ENCODE peak calls at places on chromosomes 2 and 18, in eight cellular contexts. Y is K562, B is prostate gland, M is lower leg skin, R is tibial artery, K is heart right ventricle, W is left lung, G is epithelial cell of esophagus. Q is an unnamed sample.

GRCh38 chr2:84713441-84713840 is 167.4 kb downstream of the TRABD2A start:
- DNase-seq in Y (no peak), B (no peak), M (no peak), R (no peak), K (no peak), W (no peak), G (no peak), Q (no peak)

GRCh38 chr2:74238879-74239278 is 40.5 kb downstream of the MTHFD2 start:
- DNase-seq in Y (no peak), B (no peak), M (no peak), R (no peak), K (no peak), W (no peak), G (peak), Q (no peak)

GRCh38 chr2:179995735-179996134 is 11.4 kb downstream of the CWC22 start:
- DNase-seq in Y (no peak), B (no peak), M (no peak), R (no peak), K (no peak), W (no peak), G (no peak), Q (no peak)

GRCh38 chr18:4060427-4061281 is 394.5 kb downstream of the DLGAP1 start:
- DNase-seq in Y (no peak), B (no peak), M (no peak), R (no peak), K (no peak), W (no peak), G (no peak), Q (no peak)

GRCh38 chr18:24831871-24832665 is 371.6 kb downstream of the HRH4 start:
- DNase-seq in Y (no peak), B (no peak), M (no peak), R (no peak), K (no peak), W (no peak), G (no peak), Q (peak)

GRCh38 chr2:239406316-239406995 is 5.6 kb upstream of the HDAC4 start:
- DNase-seq in Y (no peak), B (no peak), M (peak), R (peak), K (no peak), W (no peak), G (no peak), Q (no peak)

GRCh38 chr18:79526468-79527460 is 131.0 kb downstream of the NFATC1 start:
- DNase-seq in Y (peak), B (no peak), M (peak), R (peak), K (peak), W (peak), G (no peak), Q (no peak)

GRCh38 chr18:13386891-13387801 is 168.6 kb downstream of the LDLRAD4 start:
- DNase-seq in Y (no peak), B (no peak), M (peak), R (no peak), K (no peak), W (no peak), G (no peak), Q (no peak)

GRCh38 chr2:148509703-148510036 is 134.9 kb upstream of the EPC2 start:
- DNase-seq in Y (no peak), B (no peak), M (no peak), R (no peak), K (no peak), W (no peak), G (no peak), Q (no peak)

GRCh38 chr2:11677146-11678055 is 7.4 kb upstream of the NTSR2 start:
- DNase-seq in Y (no peak), B (no peak), M (peak), R (no peak), K (no peak), W (no peak), G (no peak), Q (peak)

GRCh38 chr18:9233771-9234440 is 97.3 kb downstream of the ANKRD12 start:
- DNase-seq in Y (no peak), B (no peak), M (no peak), R (no peak), K (no peak), W (no peak), G (no peak), Q (no peak)

GRCh38 chr2:237485304-237485703 is 1.7 kb upstream of the MLPH start:
- DNase-seq in Y (no peak), B (no peak), M (no peak), R (no peak), K (no peak), W (no peak), G (no peak), Q (no peak)

GRCh38 chr2:73855526-73855925 is 26.8 kb downstream of the STAMBP start:
- DNase-seq in Y (no peak), B (no peak), M (no peak), R (no peak), K (no peak), W (no peak), G (no peak), Q (no peak)

GRCh38 chr2:46494596-46494995 is 15.2 kb downstream of the TMEM247 start:
- DNase-seq in Y (no peak), B (no peak), M (no peak), R (no peak), K (no peak), W (no peak), G (no peak), Q (no peak)

GRCh38 chr2:29920631-29921559 is 491 bp downstream of the ALK start:
- DNase-seq in Y (peak), B (no peak), M (no peak), R (no peak), K (no peak), W (no peak), G (peak), Q (peak)

GRCh38 chr2:71545572-71546274 is 92.4 kb downstream of the DYSF start:
- DNase-seq in Y (peak), B (peak), M (no peak), R (no peak), K (peak), W (no peak), G (peak), Q (peak)

GRCh38 chr2:126835261-126835660 is 63.4 kb upstream of the TEX51 start:
- DNase-seq in Y (no peak), B (no peak), M (no peak), R (no peak), K (no peak), W (no peak), G (no peak), Q (no peak)

GRCh38 chr2:200253631-200254030 is 52.9 kb upstream of the SPATS2L start:
- DNase-seq in Y (no peak), B (peak), M (no peak), R (no peak), K (no peak), W (no peak), G (peak), Q (no peak)

GRCh38 chr18:58891753-58892152 is 27.1 kb downstream of the ZNF532 start:
- DNase-seq in Y (no peak), B (no peak), M (no peak), R (no peak), K (no peak), W (no peak), G (no peak), Q (no peak)

GRCh38 chr2:12728221-12728777 is 11.6 kb downstream of the TRIB2 start:
- DNase-seq in Y (no peak), B (no peak), M (no peak), R (no peak), K (no peak), W (no peak), G (no peak), Q (no peak)

GRCh38 chr2:171957061-171957460 is 34.8 kb downstream of the HAT1 start:
- DNase-seq in Y (no peak), B (no peak), M (no peak), R (no peak), K (no peak), W (no peak), G (peak), Q (no peak)

GRCh38 chr2:238097988-238098853 is 1.9 kb upstream of the ESPNL start:
- DNase-seq in Y (peak), B (no peak), M (peak), R (no peak), K (no peak), W (no peak), G (peak), Q (peak)

GRCh38 chr2:85872536-85873161 is 16.1 kb downstream of the ST3GAL5 start:
- DNase-seq in Y (peak), B (no peak), M (peak), R (no peak), K (peak), W (no peak), G (no peak), Q (no peak)

GRCh38 chr2:127986548-127987079 is 41.2 kb downstream of the SAP130 start:
- DNase-seq in Y (no peak), B (no peak), M (no peak), R (no peak), K (no peak), W (no peak), G (no peak), Q (no peak)

GRCh38 chr2:26396734-26397298 is 4.9 kb upstream of the DRC1 start:
- DNase-seq in Y (peak), B (no peak), M (no peak), R (no peak), K (no peak), W (no peak), G (no peak), Q (no peak)

GRCh38 chr2:27306657-27307544 is 1.3 kb downstream of the UCN start:
- DNase-seq in Y (no peak), B (no peak), M (no peak), R (no peak), K (no peak), W (no peak), G (no peak), Q (no peak)

GRCh38 chr18:57002627-57003026 is 144.3 kb upstream of the BOD1L2 start:
- DNase-seq in Y (no peak), B (no peak), M (no peak), R (no peak), K (peak), W (no peak), G (no peak), Q (no peak)

GRCh38 chr2:36169843-36170242 is 185.7 kb upstream of the CRIM1 start:
- DNase-seq in Y (no peak), B (no peak), M (no peak), R (no peak), K (no peak), W (no peak), G (no peak), Q (no peak)

GRCh38 chr2:58686757-58687156 is 445.6 kb upstream of the FANCL start:
- DNase-seq in Y (no peak), B (no peak), M (no peak), R (no peak), K (no peak), W (no peak), G (no peak), Q (no peak)

GRCh38 chr2:58688813-58689212 is 447.7 kb upstream of the FANCL start:
- DNase-seq in Y (no peak), B (no peak), M (no peak), R (no peak), K (no peak), W (no peak), G (no peak), Q (no peak)
- H3K4me3 ChIP-seq in Y (no peak), B (no peak), M (no peak), R (no peak), K (no peak), W (no peak), G (no peak), Q (no peak)

GRCh38 chr2:9280204-9280603 is 73.6 kb downstream of the ASAP2 start:
- DNase-seq in Y (no peak), B (no peak), M (no peak), R (no peak), K (no peak), W (no peak), G (no peak), Q (no peak)

GRCh38 chr2:9281145-9281544 is 74.5 kb downstream of the ASAP2 start:
- DNase-seq in Y (no peak), B (no peak), M (no peak), R (no peak), K (no peak), W (no peak), G (no peak), Q (no peak)

GRCh38 chr2:9284521-9285297 is 78.1 kb downstream of the ASAP2 start:
- DNase-seq in Y (no peak), B (no peak), M (no peak), R (no peak), K (no peak), W (no peak), G (no peak), Q (no peak)

GRCh38 chr2:9282713-9283112 is 76.1 kb downstream of the ASAP2 start:
- DNase-seq in Y (no peak), B (no peak), M (no peak), R (no peak), K (no peak), W (no peak), G (no peak), Q (no peak)

GRCh38 chr2:9282128-9282527 is 75.5 kb downstream of the ASAP2 start:
- DNase-seq in Y (no peak), B (no peak), M (no peak), R (no peak), K (no peak), W (no peak), G (no peak), Q (no peak)
- TF ChIP-seq CTCF in Y (no peak), B (no peak), M (no peak), R (no peak), K (no peak), W (no peak), G (no peak), Q (no peak)

GRCh38 chr2:190407662-190408537 is at the start of gene MFSD6:
- DNase-seq in Y (peak), B (peak), M (peak), R (peak), K (peak), W (peak), G (peak), Q (peak)

GRCh38 chr2:190407246-190407661 is 901 bp upstream of the MFSD6 start:
- DNase-seq in Y (no peak), B (no peak), M (no peak), R (no peak), K (no peak), W (no peak), G (no peak), Q (no peak)

GRCh38 chr2:190405995-190406394 is 2.2 kb upstream of the MFSD6 start:
- DNase-seq in Y (no peak), B (no peak), M (no peak), R (no peak), K (no peak), W (no peak), G (no peak), Q (no peak)

GRCh38 chr2:190405069-190405468 is 3.1 kb upstream of the MFSD6 start:
- DNase-seq in Y (no peak), B (no peak), M (no peak), R (no peak), K (no peak), W (no peak), G (peak), Q (no peak)

DNA sequence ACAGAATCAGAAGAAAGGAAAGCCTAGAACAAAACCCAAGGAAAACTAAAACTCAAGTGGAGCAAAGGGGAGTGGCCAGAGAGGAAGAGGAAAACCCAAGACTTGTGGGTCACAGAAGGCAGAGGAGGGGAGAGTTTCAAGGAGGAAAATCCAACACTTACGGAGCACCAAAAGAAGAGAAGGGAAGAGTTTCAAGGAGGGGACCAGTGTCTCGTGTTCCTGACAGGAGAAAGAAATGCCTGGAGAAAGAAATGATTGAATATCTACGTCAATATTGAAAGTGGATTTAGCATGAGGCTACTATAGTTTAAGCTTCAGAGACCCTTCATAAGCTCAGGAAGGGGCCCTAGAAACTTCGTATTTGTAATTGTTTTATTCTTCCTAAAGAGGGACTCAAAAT is 1.4 kb upstream of the MFSD6 start:
- DNase-seq in Y (no peak), B (no peak), M (no peak), R (no peak), K (no peak), W (no peak), G (no peak), Q (no peak)
- H3K4me3 ChIP-seq in Y (no peak), B (no peak), M (no peak), R (no peak), K (no peak), W (no peak), G (no peak), Q (no peak)

GRCh38 chr2:213018340-213018901 is 133.0 kb downstream of the IKZF2 start:
- DNase-seq in Y (no peak), B (no peak), M (no peak), R (no peak), K (no peak), W (no peak), G (no peak), Q (no peak)

GRCh38 chr2:213022987-213023386 is 128.4 kb downstream of the IKZF2 start:
- DNase-seq in Y (no peak), B (no peak), M (no peak), R (no peak), K (no peak), W (no peak), G (no peak), Q (no peak)

GRCh38 chr2:213019368-213019767 is 132.0 kb downstream of the IKZF2 start:
- DNase-seq in Y (no peak), B (no peak), M (no peak), R (no peak), K (no peak), W (no peak), G (no peak), Q (no peak)

GRCh38 chr2:213020268-213020667 is 131.1 kb downstream of the IKZF2 start:
- DNase-seq in Y (no peak), B (no peak), M (no peak), R (no peak), K (no peak), W (no peak), G (no peak), Q (no peak)

GRCh38 chr2:213021971-213022899 is 129.2 kb downstream of the IKZF2 start:
- DNase-seq in Y (no peak), B (no peak), M (no peak), R (no peak), K (no peak), W (no peak), G (peak), Q (no peak)
- TF ChIP-seq CTCF in Y (no peak), B (no peak), M (no peak), R (no peak), K (no peak), W (no peak), G (no peak), Q (no peak)

DNA sequence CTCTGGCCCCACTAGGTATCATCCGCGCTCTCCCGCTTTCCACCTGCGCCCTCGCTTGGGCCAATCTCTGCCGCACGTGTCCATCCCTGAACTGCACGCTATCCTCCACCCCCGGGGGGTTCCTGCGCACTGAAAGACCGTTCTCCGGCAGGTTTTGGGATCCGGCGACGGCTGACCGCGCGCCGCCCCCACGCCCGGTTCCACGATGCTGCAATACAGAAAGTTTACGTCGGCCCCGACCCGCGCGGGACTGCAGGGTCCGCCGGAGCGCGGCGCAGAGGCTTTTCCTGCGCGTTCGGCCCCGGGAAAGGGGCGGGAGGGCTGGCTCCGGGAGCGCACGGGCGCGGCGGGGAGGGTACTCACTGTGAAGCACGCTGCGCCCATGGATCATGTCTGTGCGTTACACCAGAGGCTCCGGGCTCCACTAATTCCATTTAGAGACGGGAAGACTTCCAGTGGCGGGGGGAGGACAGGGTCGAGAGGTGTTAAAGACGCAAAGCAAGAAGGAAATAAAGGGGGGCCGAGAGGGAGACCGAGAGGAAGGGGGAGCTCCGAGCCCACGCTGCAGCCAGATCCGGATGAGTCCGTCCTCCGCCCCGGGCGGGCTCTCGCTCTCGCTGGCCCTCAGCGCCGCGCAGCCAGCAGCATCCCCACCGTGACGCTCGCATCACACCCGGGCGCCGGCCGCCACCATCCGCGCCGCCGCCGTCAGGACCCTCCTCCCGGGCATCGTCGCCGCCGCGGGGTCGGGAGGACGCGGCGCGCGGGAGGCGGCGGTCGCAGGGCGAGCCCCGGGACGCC is 686 bp downstream of the NETO1 start:
- DNase-seq in Y (no peak), B (no peak), M (peak), R (no peak), K (no peak), W (no peak), G (peak), Q (peak)
- H3K4me3 ChIP-seq in Y (no peak), B (peak), M (no peak), R (peak), K (peak), W (no peak), G (peak), Q (peak)

GRCh38 chr2:9772035-9772998 is 71.0 kb upstream of the TAF1B start:
- DNase-seq in Y (no peak), B (no peak), M (no peak), R (no peak), K (no peak), W (no peak), G (no peak), Q (no peak)

GRCh38 chr2:9770308-9771100 is 72.8 kb upstream of the TAF1B start:
- DNase-seq in Y (peak), B (peak), M (no peak), R (peak), K (peak), W (no peak), G (peak), Q (peak)

GRCh38 chr2:9771101-9771449 is 72.2 kb upstream of the TAF1B start:
- DNase-seq in Y (no peak), B (no peak), M (no peak), R (no peak), K (no peak), W (no peak), G (no peak), Q (no peak)

GRCh38 chr2:9770006-9770307 is 73.3 kb upstream of the TAF1B start:
- DNase-seq in Y (no peak), B (no peak), M (no peak), R (no peak), K (no peak), W (no peak), G (no peak), Q (no peak)

DNA sequence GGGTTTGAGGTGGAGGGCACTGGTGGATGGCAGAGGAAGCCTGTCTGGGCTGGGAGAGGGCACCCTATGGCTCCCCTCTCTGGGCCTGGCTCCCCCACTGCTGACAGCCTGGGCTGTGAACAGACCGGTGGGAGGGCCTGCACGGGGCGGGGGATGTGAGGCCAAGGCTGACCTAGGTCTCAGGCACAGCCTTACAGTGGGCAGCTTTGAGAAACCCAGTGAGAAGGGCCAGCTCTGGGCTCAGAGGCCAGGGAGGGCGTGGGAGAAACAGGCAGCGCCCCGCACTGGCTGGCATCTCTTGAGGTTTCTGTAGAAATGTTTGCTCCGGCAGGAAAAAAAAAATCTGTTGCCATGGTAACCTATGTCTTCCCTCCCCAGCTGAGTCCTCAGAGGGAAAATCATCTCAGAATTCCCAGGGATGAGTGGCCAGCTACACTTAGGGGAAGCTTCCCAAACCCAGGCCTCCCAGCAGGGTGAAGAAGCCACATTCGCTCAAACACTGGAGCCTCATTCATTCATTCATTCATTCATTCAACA is 71.7 kb upstream of the TAF1B start:
- DNase-seq in Y (no peak), B (no peak), M (no peak), R (no peak), K (peak), W (no peak), G (no peak), Q (peak)
- TF ChIP-seq CTCF in Y (no peak), B (no peak), M (no peak), R (no peak), K (no peak), W (no peak), G (no peak), Q (no peak)